ENCODE peak calls at places on chromosome 2, in seven cellular contexts. L is A549, A is GM10248, G is cardiac muscle cell, K is heart right ventricle, O is PC-9, F is WTC11. J is an unnamed sample.

GRCh38 chr2:164794432-164795231 is 47.0 kb downstream of the COBLL1 start:
- DNase-seq in F (no peak), K (no peak), O (no peak), G (no peak), L (no peak), A (no peak), J (no peak)

GRCh38 chr2:43692428-43692994 is 16.3 kb upstream of the C1GALT1C1L start:
- DNase-seq in L (no peak), O (no peak), G (no peak), A (no peak), F (no peak), K (no peak), J (no peak)

GRCh38 chr2:26979761-26980160 is 9.3 kb downstream of the MAPRE3 start:
- DNase-seq in G (peak), L (no peak), A (no peak), O (no peak), F (no peak), K (no peak), J (no peak)

GRCh38 chr2:28538134-28538533 is 42.3 kb downstream of the PLB1 start:
- DNase-seq in L (no peak), K (no peak), A (no peak), G (no peak), O (no peak), F (no peak), J (no peak)

GRCh38 chr2:76450024-76450475 is 739.3 kb upstream of the GCFC2 start:
- DNase-seq in A (no peak), F (no peak), G (no peak), L (no peak), K (no peak), O (no peak), J (no peak)

GRCh38 chr2:174120346-174120745 is 128.0 kb downstream of the OLA1 start:
- DNase-seq in F (no peak), G (no peak), K (no peak), L (peak), A (no peak), O (peak), J (no peak)

GRCh38 chr2:128354161-128354560 is 35.5 kb upstream of the HS6ST1 start:
- DNase-seq in L (no peak), G (no peak), K (no peak), O (no peak), F (no peak), A (no peak), J (no peak)

GRCh38 chr2:124248366-124248765 is 223.3 kb downstream of the CNTNAP5 start:
- DNase-seq in K (no peak), F (no peak), A (no peak), O (no peak), G (no peak), L (no peak), J (no peak)

GRCh38 chr2:128347701-128348504 is 29.2 kb upstream of the HS6ST1 start:
- DNase-seq in G (peak), O (no peak), L (no peak), K (peak), F (no peak), A (peak), J (no peak)

GRCh38 chr2:240601831-240602160 is 15.3 kb downstream of the CAPN10 start:
- DNase-seq in K (no peak), O (no peak), G (no peak), F (no peak), A (no peak), L (no peak), J (no peak)

GRCh38 chr2:84467389-84467788 is 8.3 kb upstream of the SUCLG1 start:
- DNase-seq in G (no peak), L (no peak), F (no peak), K (no peak), A (no peak), O (no peak), J (no peak)

GRCh38 chr2:42835577-42836371 is 43.4 kb upstream of the HAAO start:
- DNase-seq in A (no peak), G (peak), L (peak), F (no peak), K (no peak), O (peak), J (no peak)

GRCh38 chr2:149258531-149258930 is 71.9 kb upstream of the LYPD6 start:
- DNase-seq in G (no peak), K (no peak), A (no peak), O (no peak), L (no peak), F (no peak), J (no peak)

GRCh38 chr2:31476511-31477171 is 62.1 kb upstream of the XDH start:
- DNase-seq in A (no peak), O (no peak), F (no peak), K (no peak), L (no peak), G (no peak), J (no peak)

GRCh38 chr2:27804146-27804545 is 32.6 kb downstream of the MRPL33 start:
- DNase-seq in A (no peak), G (peak), K (no peak), L (no peak), F (no peak), O (no peak), J (no peak)

GRCh38 chr2:232578662-232579061 is 28.2 kb downstream of the EIF4E2 start:
- DNase-seq in G (no peak), K (no peak), F (no peak), A (no peak), L (no peak), O (no peak), J (no peak)

GRCh38 chr2:33123216-33123615 is 176.5 kb downstream of the LTBP1 start:
- DNase-seq in F (no peak), A (no peak), L (no peak), G (no peak), K (no peak), O (no peak), J (no peak)

GRCh38 chr2:240203031-240203841 is 62.8 kb upstream of the OTOS start:
- DNase-seq in L (no peak), K (no peak), G (no peak), O (no peak), F (no peak), A (no peak), J (no peak)

GRCh38 chr2:192593561-192593960 is 398.8 kb upstream of the TMEFF2 start:
- DNase-seq in L (no peak), K (no peak), A (no peak), F (no peak), O (no peak), G (no peak), J (no peak)

GRCh38 chr2:10188211-10188610 is 65.7 kb downstream of the RRM2 start:
- DNase-seq in A (no peak), O (peak), K (no peak), G (peak), L (peak), F (no peak), J (no peak)

GRCh38 chr2:125168442-125168841 is 1143.4 kb downstream of the CNTNAP5 start:
- DNase-seq in A (no peak), K (no peak), O (no peak), G (peak), F (no peak), L (no peak), J (no peak)

GRCh38 chr2:216508229-216508628 is 9.6 kb downstream of the RPL37A start:
- DNase-seq in K (peak), L (no peak), A (no peak), G (no peak), O (no peak), F (no peak), J (no peak)

GRCh38 chr2:43450617-43451016 is 145.2 kb downstream of the THADA start:
- DNase-seq in O (no peak), F (no peak), K (no peak), L (no peak), G (no peak), A (no peak), J (no peak)

GRCh38 chr2:88159955-88160415 is 10.2 kb upstream of the THNSL2 start:
- DNase-seq in G (peak), O (peak), K (peak), F (peak), L (peak), A (peak), J (peak)

GRCh38 chr2:191845248-191845715 is 1.6 kb downstream of the CAVIN2 start:
- DNase-seq in A (no peak), O (no peak), F (peak), L (no peak), K (peak), G (peak), J (no peak)

GRCh38 chr2:220455389-220455788 is 828.0 kb downstream of the SLC4A3 start:
- DNase-seq in L (no peak), O (no peak), F (no peak), A (no peak), G (no peak), K (no peak), J (no peak)

GRCh38 chr2:17643031-17643615 is 102.6 kb downstream of the VSNL1 start:
- DNase-seq in A (no peak), O (peak), L (peak), G (peak), K (peak), F (no peak), J (no peak)

GRCh38 chr2:221420245-221420644 is 151.9 kb downstream of the EPHA4 start:
- DNase-seq in A (no peak), K (peak), G (no peak), L (no peak), F (no peak), O (no peak), J (no peak)

GRCh38 chr2:4122751-4123150 is 419.4 kb downstream of the DCDC2C start:
- DNase-seq in O (no peak), A (no peak), L (no peak), G (no peak), K (no peak), F (no peak), J (no peak)

GRCh38 chr2:42829556-42830510 is 37.5 kb upstream of the HAAO start:
- DNase-seq in F (no peak), G (no peak), O (no peak), A (no peak), L (peak), K (no peak), J (no peak)

GRCh38 chr2:55493220-55493619 is 26.3 kb upstream of the CFAP36 start:
- DNase-seq in K (no peak), O (no peak), A (no peak), F (no peak), G (no peak), L (no peak), J (no peak)

GRCh38 chr2:216115224-216115582 is 6.1 kb downstream of the XRCC5 start:
- DNase-seq in A (no peak), L (peak), O (no peak), F (no peak), G (peak), K (no peak), J (peak)

GRCh38 chr2:85868837-85869236 is 20.0 kb downstream of the ST3GAL5 start:
- DNase-seq in O (no peak), K (no peak), F (no peak), L (no peak), A (no peak), G (no peak), J (no peak)

GRCh38 chr2:167749641-167750040 is 497.8 kb downstream of the STK39 start:
- DNase-seq in O (no peak), F (no peak), G (no peak), A (no peak), L (no peak), K (no peak), J (no peak)

GRCh38 chr2:217691920-217692666 is 310.7 kb downstream of the TNS1 start:
- DNase-seq in G (peak), K (no peak), L (no peak), A (no peak), F (no peak), O (no peak), J (no peak)

GRCh38 chr2:168345601-168346000 is 98.2 kb upstream of the STK39 start:
- DNase-seq in K (no peak), G (no peak), F (no peak), A (peak), L (no peak), O (no peak), J (no peak)

GRCh38 chr2:73986085-73986680 is 1.5 kb downstream of the TET3 start:
- DNase-seq in K (no peak), A (no peak), F (no peak), O (no peak), G (no peak), L (no peak), J (no peak)

GRCh38 chr2:144466637-144467036 is 53.3 kb downstream of the ZEB2 start:
- DNase-seq in K (no peak), A (no peak), G (no peak), O (no peak), L (no peak), F (no peak), J (no peak)

GRCh38 chr2:181751266-181752030 is 71.1 kb upstream of the NEUROD1 start:
- DNase-seq in A (no peak), K (no peak), L (no peak), F (no peak), O (no peak), G (no peak), J (no peak)

DNA sequence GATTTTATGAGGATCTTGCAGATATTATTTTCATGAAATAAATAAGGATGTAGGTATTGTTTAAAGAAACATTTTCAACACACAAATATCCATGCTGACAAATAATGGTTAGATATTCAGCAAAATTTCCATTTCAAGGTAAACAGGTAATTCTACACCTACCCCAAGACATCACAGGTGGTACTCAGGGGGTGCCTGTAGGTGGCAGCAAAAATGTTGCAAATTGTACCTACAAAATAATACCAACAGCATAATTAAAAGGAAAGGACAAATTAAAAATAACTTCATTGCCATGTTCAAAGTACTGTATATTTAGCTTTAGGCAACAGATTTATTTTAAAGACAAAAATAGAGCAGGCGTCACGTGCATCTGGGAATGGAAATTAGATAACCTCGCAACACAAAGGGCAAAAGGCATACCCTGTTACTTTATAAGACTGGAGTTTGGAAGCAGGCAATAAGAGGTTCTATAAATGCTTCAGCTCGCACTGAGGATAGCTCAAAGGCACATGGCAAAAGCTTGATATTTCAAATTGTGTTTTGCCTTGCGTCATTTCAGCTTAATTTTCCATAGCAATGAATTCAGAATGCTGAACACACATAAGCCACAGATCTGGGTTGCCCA is 630.5 kb downstream of the TDRD15 start:
- DNase-seq in K (peak), G (no peak), F (peak), L (no peak), A (no peak), O (no peak), J (no peak)
- TF ChIP-seq CTCF in K (peak), G (no peak), F (peak), L (no peak), A (no peak), O (peak), J (peak)

GRCh38 chr2:196640031-196640548 is 575 bp downstream of the CCDC150 start:
- DNase-seq in L (no peak), O (no peak), F (no peak), A (no peak), K (no peak), G (no peak), J (no peak)

GRCh38 chr2:196635156-196635555 is 4.4 kb upstream of the CCDC150 start:
- DNase-seq in O (no peak), K (no peak), A (no peak), F (no peak), G (peak), L (no peak), J (no peak)

GRCh38 chr2:196638765-196639164 is 750 bp upstream of the CCDC150 start:
- DNase-seq in L (no peak), G (no peak), O (no peak), K (no peak), F (no peak), A (no peak), J (no peak)

GRCh38 chr2:196639180-196640030 is at the start of gene CCDC150:
- DNase-seq in K (peak), F (peak), G (peak), L (peak), O (peak), A (peak), J (peak)
- TF ChIP-seq CTCF in K (peak), F (no peak), G (peak), L (peak), O (no peak), A (no peak), J (peak)

GRCh38 chr2:102238778-102239177 is 52.0 kb downstream of the IL1RL2 start:
- DNase-seq in A (no peak), L (no peak), K (no peak), G (no peak), F (no peak), O (no peak), J (no peak)
- TF ChIP-seq CTCF in A (no peak), L (no peak), K (no peak), G (no peak), F (no peak), O (no peak), J (no peak)

GRCh38 chr2:110116033-110116710 is 550 bp upstream of the MALL start:
- DNase-seq in L (peak), G (peak), O (peak), F (peak), A (no peak), K (peak), J (no peak)

GRCh38 chr2:110114801-110115200 is 821 bp downstream of the MALL start:
- DNase-seq in F (no peak), O (no peak), A (no peak), L (peak), G (no peak), K (no peak), J (no peak)

GRCh38 chr2:110115291-110116032 is at the start of gene MALL:
- DNase-seq in O (peak), L (peak), K (no peak), G (no peak), A (no peak), F (no peak), J (peak)

GRCh38 chr2:110114007-110114591 is 1.5 kb downstream of the MALL start:
- DNase-seq in K (peak), O (peak), G (no peak), L (peak), F (no peak), A (no peak), J (no peak)
- TF ChIP-seq CTCF in K (peak), O (peak), G (peak), L (peak), F (no peak), A (no peak), J (no peak)

DNA sequence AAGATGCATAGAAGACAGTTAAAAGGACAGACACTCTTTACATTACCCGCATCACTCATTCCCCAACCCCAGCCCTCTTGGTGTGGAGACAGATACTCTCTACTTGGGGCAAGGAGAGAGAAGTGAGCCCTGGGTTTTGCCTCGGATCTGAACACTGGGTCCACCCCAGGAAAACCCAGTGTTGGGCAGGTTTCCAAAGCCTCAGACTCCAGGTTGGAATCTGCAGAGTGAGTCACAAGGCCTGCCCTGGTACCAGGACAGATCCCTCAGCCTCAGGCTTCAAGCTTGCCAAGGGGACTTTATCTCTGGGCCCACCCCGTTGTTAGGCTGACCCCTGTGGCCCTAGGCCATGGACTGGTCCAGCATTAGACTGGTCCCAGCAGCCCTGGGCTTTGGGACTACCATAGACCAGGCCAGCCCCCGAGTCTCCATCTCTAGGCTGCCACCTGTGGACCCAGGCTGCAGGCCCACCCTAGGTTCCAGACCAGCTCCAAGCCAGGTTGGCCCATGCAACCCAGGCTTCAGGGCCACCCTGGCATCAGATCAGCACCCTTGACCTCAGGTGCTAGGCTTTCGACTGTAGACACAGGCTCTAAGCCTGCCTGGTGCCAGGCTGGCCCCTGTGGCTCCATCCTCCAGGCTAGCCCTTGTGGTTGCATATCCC is 112.8 kb downstream of the GULP1 start:
- DNase-seq in O (no peak), L (no peak), K (no peak), G (peak), A (no peak), F (no peak), J (no peak)
- TF ChIP-seq CTCF in O (no peak), L (no peak), K (no peak), G (no peak), A (no peak), F (no peak), J (no peak)